ENCODE peak calls at places on chromosomes 16 and 17, in seven cellular contexts. C is NCI-H1092 treated with DMSO at 0.1 percent for 48 hours; I is fibroblast of gingiva; G is DMS53; Y is stimulated activated CD4-positive, alpha-beta T cell treated with anti-CD3 and anti-CD28 coated beads, Interleukin-4, amount 100 ng/mL, for 24 hours; F is T-helper 2 cell; P is NCI-H1436 treated with DMSO at 0.1 percent for 48 hours. S is an unnamed sample.

GRCh38 chr17:41008811-41009210 is at the start of gene KRTAP3-1:
- DNase-seq in C (no peak), I (no peak), G (peak; percentile 93), Y (no peak), F (no peak), P (no peak), S (no peak)

GRCh38 chr17:75428775-75429469 is 23.4 kb upstream of the GRB2 start:
- DNase-seq in C (no peak), I (peak; percentile 70), G (peak; percentile 32), Y (no peak), F (no peak), P (no peak), S (no peak)

GRCh38 chr16:2035431-2036199 is 8.9 kb downstream of the NHERF2 start:
- DNase-seq in C (peak; percentile 52), I (peak; percentile 97), G (peak; percentile 68), Y (no peak), F (no peak), P (no peak), S (no peak)

GRCh38 chr17:75077072-75077489 is 10.7 kb upstream of the SLC16A5 start:
- DNase-seq in C (no peak), I (no peak), G (no peak), Y (no peak), F (no peak), P (no peak), S (no peak)

GRCh38 chr16:3490911-3491629 is 4.2 kb downstream of the C16orf90 start:
- DNase-seq in C (peak; percentile 69), I (no peak), G (peak; percentile 84), Y (no peak), F (no peak), P (peak; percentile 19), S (no peak)

GRCh38 chr16:68704232-68704867 is 32.7 kb upstream of the CDH1 start:
- DNase-seq in C (peak; percentile 79), I (peak; percentile 43), G (peak; percentile 91), Y (peak; percentile 72), F (peak; percentile 15), P (peak; percentile 18), S (peak; percentile 84)

GRCh38 chr17:17084941-17085340 is 42.7 kb downstream of the MPRIP start:
- DNase-seq in C (no peak), I (no peak), G (no peak), Y (no peak), F (no peak), P (no peak), S (peak; percentile 33)

GRCh38 chr17:38896373-38896954 is 26.6 kb downstream of the LASP1 start:
- DNase-seq in C (no peak), I (no peak), G (no peak), Y (no peak), F (no peak), P (no peak), S (no peak)

GRCh38 chr17:55818451-55819375 is 67.9 kb downstream of the PCTP start:
- DNase-seq in C (no peak), I (no peak), G (no peak), Y (no peak), F (no peak), P (no peak), S (no peak)

GRCh38 chr17:1179635-1180433 is at the start of gene ABR:
- DNase-seq in C (no peak), I (peak; percentile 29), G (no peak), Y (peak; percentile 53), F (peak; percentile 45), P (no peak), S (peak; percentile 86)

GRCh38 chr16:28915181-28915580 is 9.9 kb downstream of the RABEP2 start:
- DNase-seq in C (no peak), I (peak; percentile 29), G (no peak), Y (no peak), F (no peak), P (no peak), S (no peak)

GRCh38 chr16:8565498-8565897 is 24.8 kb downstream of the TMEM114 start:
- DNase-seq in C (no peak), I (no peak), G (peak; percentile 66), Y (no peak), F (no peak), P (no peak), S (no peak)

GRCh38 chr16:23509763-23510153 is 536 bp downstream of the GGA2 start:
- DNase-seq in C (peak; percentile 34), I (peak; percentile 17), G (peak; percentile 50), Y (peak; percentile 20), F (no peak), P (no peak), S (peak; percentile 67)

GRCh38 chr17:3879181-3879580 is 13.7 kb downstream of the CAMKK1 start:
- DNase-seq in C (peak; percentile 78), I (peak; percentile 79), G (peak; percentile 57), Y (no peak), F (no peak), P (no peak), S (no peak)

GRCh38 chr17:17672453-17673368 is 8.5 kb upstream of the RAI1 start:
- DNase-seq in C (no peak), I (no peak), G (no peak), Y (no peak), F (no peak), P (no peak), S (no peak)

GRCh38 chr17:58630883-58631522 is 60.8 kb downstream of the TEX14 start:
- DNase-seq in C (no peak), I (no peak), G (peak; percentile 55), Y (peak; percentile 73), F (no peak), P (no peak), S (peak; percentile 77)

GRCh38 chr16:67431805-67432476 is 1.0 kb downstream of the HSD11B2 start:
- DNase-seq in C (peak; percentile 47), I (no peak), G (no peak), Y (no peak), F (no peak), P (no peak), S (no peak)

GRCh38 chr17:75067856-75068255 is 19.9 kb upstream of the SLC16A5 start:
- DNase-seq in C (no peak), I (no peak), G (peak; percentile 21), Y (no peak), F (no peak), P (no peak), S (no peak)

GRCh38 chr16:53304334-53304733 is 129.9 kb upstream of the RBL2 start:
- DNase-seq in C (no peak), I (no peak), G (no peak), Y (no peak), F (no peak), P (no peak), S (no peak)

GRCh38 chr16:89965447-89966225 is 17.1 kb downstream of the DEF8 start:
- DNase-seq in C (no peak), I (no peak), G (no peak), Y (no peak), F (no peak), P (no peak), S (no peak)

GRCh38 chr16:76459111-76459510 is 181.9 kb downstream of the CNTNAP4 start:
- DNase-seq in C (no peak), I (no peak), G (no peak), Y (no peak), F (no peak), P (no peak), S (no peak)

GRCh38 chr17:75891605-75892555 is 4.9 kb downstream of the TRIM65 start:
- DNase-seq in C (no peak), I (no peak), G (no peak), Y (no peak), F (no peak), P (no peak), S (no peak)

GRCh38 chr17:77280304-77280910 is 139.6 kb downstream of the SEC14L1 start:
- DNase-seq in C (no peak), I (no peak), G (peak; percentile 68), Y (no peak), F (no peak), P (no peak), S (no peak)

GRCh38 chr16:1559446-1559975 is 26.0 kb downstream of the TMEM204 start:
- DNase-seq in C (no peak), I (no peak), G (no peak), Y (peak; percentile 25), F (no peak), P (no peak), S (no peak)

GRCh38 chr17:39927928-39928867 is 666 bp downstream of the LRRC3C start:
- DNase-seq in C (no peak), I (no peak), G (peak; percentile 62), Y (no peak), F (no peak), P (no peak), S (no peak)

GRCh38 chr17:8963017-8963416 is 2.5 kb downstream of the PIK3R5 start:
- DNase-seq in C (no peak), I (no peak), G (no peak), Y (no peak), F (no peak), P (no peak), S (no peak)

GRCh38 chr17:58531661-58532554 is 17.5 kb upstream of the MTMR4 start:
- DNase-seq in C (peak; percentile 22), I (peak; percentile 21), G (peak; percentile 66), Y (peak; percentile 55), F (peak; percentile 46), P (no peak), S (peak; percentile 88)

GRCh38 chr17:74408262-74408661 is 23.6 kb upstream of the GPRC5C start:
- DNase-seq in C (peak; percentile 48), I (no peak), G (peak; percentile 92), Y (no peak), F (no peak), P (no peak), S (no peak)

GRCh38 chr17:83098241-83099085 is 19.1 kb downstream of the METRNL start:
- DNase-seq in C (no peak), I (no peak), G (no peak), Y (no peak), F (no peak), P (no peak), S (no peak)

GRCh38 chr17:2718150-2718938 is 6.8 kb upstream of the CLUH start:
- DNase-seq in C (no peak), I (no peak), G (peak; percentile 28), Y (no peak), F (no peak), P (no peak), S (no peak)

GRCh38 chr17:36934759-36935630 is 2.3 kb upstream of the LHX1 start:
- DNase-seq in C (no peak), I (no peak), G (peak; percentile 69), Y (no peak), F (no peak), P (no peak), S (peak; percentile 70)

GRCh38 chr16:2058901-2059300 is 11.1 kb downstream of the TSC2 start:
- DNase-seq in C (no peak), I (no peak), G (no peak), Y (no peak), F (no peak), P (no peak), S (no peak)

GRCh38 chr16:85360323-85361277 is 248.3 kb upstream of the CIBAR2 start:
- DNase-seq in C (peak; percentile 91), I (no peak), G (peak; percentile 98), Y (no peak), F (no peak), P (peak; percentile 81), S (no peak)

GRCh38 chr16:89330177-89330856 is 112.8 kb downstream of the ZNF778 start:
- DNase-seq in C (no peak), I (no peak), G (peak; percentile 88), Y (no peak), F (no peak), P (no peak), S (peak; percentile 79)

GRCh38 chr16:85120006-85120340 is 7.7 kb upstream of the CIBAR2 start:
- DNase-seq in C (no peak), I (no peak), G (no peak), Y (no peak), F (no peak), P (no peak), S (no peak)

GRCh38 chr16:11250091-11250785 is 5.8 kb downstream of the SOCS1 start:
- DNase-seq in C (no peak), I (peak; percentile 42), G (peak; percentile 21), Y (no peak), F (no peak), P (no peak), S (no peak)